ENCODE peak calls at places on chromosomes 3 and 15, in seven cellular contexts. One of them, this sample, is unnamed. For H3K4me1, the result is how much of the 10 kb centered on the place peaks cover.

GRCh38 chr3:105722943-105723556 is 145.8 kb downstream of the CBLB start:
- DNase-seq in neural progenitor cell: no peak
- DNase-seq in Peyer's patch: no peak
- DNase-seq in right lobe of liver: no peak
- DNase-seq in PC-3: no peak
- DNase-seq in adrenal gland: no peak
- DNase-seq in heart right ventricle: no peak
- DNase-seq in this sample: peak

GRCh38 chr3:76403556-76403955 is 618.2 kb upstream of the ZNF717 start:
- DNase-seq in neural progenitor cell: no peak
- DNase-seq in Peyer's patch: no peak
- DNase-seq in right lobe of liver: no peak
- DNase-seq in PC-3: peak
- DNase-seq in adrenal gland: no peak
- DNase-seq in heart right ventricle: no peak
- DNase-seq in this sample: no peak

GRCh38 chr3:32403663-32404062 is 12.0 kb downstream of the CMTM7 start:
- DNase-seq in neural progenitor cell: no peak
- DNase-seq in Peyer's patch: no peak
- DNase-seq in right lobe of liver: no peak
- DNase-seq in PC-3: no peak
- DNase-seq in adrenal gland: no peak
- DNase-seq in heart right ventricle: no peak
- DNase-seq in this sample: no peak

GRCh38 chr3:179961081-179962078 is 75.4 kb downstream of the PEX5L start:
- DNase-seq in neural progenitor cell: no peak
- DNase-seq in Peyer's patch: no peak
- DNase-seq in right lobe of liver: no peak
- DNase-seq in PC-3: no peak
- DNase-seq in adrenal gland: no peak
- DNase-seq in heart right ventricle: no peak
- DNase-seq in this sample: no peak

GRCh38 chr3:83011471-83011870 is 1250.0 kb upstream of the GBE1 start:
- DNase-seq in neural progenitor cell: no peak
- DNase-seq in Peyer's patch: no peak
- DNase-seq in right lobe of liver: no peak
- DNase-seq in PC-3: peak
- DNase-seq in adrenal gland: no peak
- DNase-seq in heart right ventricle: no peak
- DNase-seq in this sample: no peak

GRCh38 chr3:11808231-11808630 is 38.5 kb downstream of the TAMM41 start:
- DNase-seq in neural progenitor cell: no peak
- DNase-seq in Peyer's patch: no peak
- DNase-seq in right lobe of liver: no peak
- DNase-seq in PC-3: no peak
- DNase-seq in adrenal gland: no peak
- DNase-seq in heart right ventricle: no peak
- DNase-seq in this sample: no peak

GRCh38 chr3:53890726-53891499 is 746 bp downstream of the SELENOK start:
- DNase-seq in neural progenitor cell: peak
- DNase-seq in Peyer's patch: peak
- DNase-seq in right lobe of liver: no peak
- DNase-seq in PC-3: peak
- DNase-seq in adrenal gland: peak
- DNase-seq in heart right ventricle: no peak
- DNase-seq in this sample: peak

GRCh38 chr15:35757323-35757722 is 211.4 kb upstream of the DPH6 start:
- DNase-seq in neural progenitor cell: peak
- DNase-seq in Peyer's patch: no peak
- DNase-seq in right lobe of liver: no peak
- DNase-seq in PC-3: no peak
- DNase-seq in adrenal gland: no peak
- DNase-seq in heart right ventricle: no peak
- DNase-seq in this sample: no peak

GRCh38 chr3:100114413-100115030 is at the start of gene FILIP1L:
- DNase-seq in neural progenitor cell: no peak
- DNase-seq in Peyer's patch: no peak
- DNase-seq in right lobe of liver: no peak
- DNase-seq in PC-3: no peak
- DNase-seq in adrenal gland: no peak
- DNase-seq in heart right ventricle: peak
- DNase-seq in this sample: no peak

GRCh38 chr3:59775106-59775505 is 725.3 kb upstream of the CFAP20DC start:
- DNase-seq in neural progenitor cell: peak
- DNase-seq in Peyer's patch: no peak
- DNase-seq in right lobe of liver: no peak
- DNase-seq in PC-3: no peak
- DNase-seq in adrenal gland: no peak
- DNase-seq in heart right ventricle: no peak
- DNase-seq in this sample: no peak

GRCh38 chr15:91043190-91043874 is 20.9 kb upstream of the VPS33B start:
- DNase-seq in neural progenitor cell: no peak
- DNase-seq in Peyer's patch: no peak
- DNase-seq in right lobe of liver: no peak
- DNase-seq in PC-3: no peak
- DNase-seq in adrenal gland: no peak
- DNase-seq in heart right ventricle: no peak
- DNase-seq in this sample: no peak

GRCh38 chr3:190183121-190183520 is 62.4 kb upstream of the P3H2 start:
- DNase-seq in neural progenitor cell: peak
- DNase-seq in Peyer's patch: no peak
- DNase-seq in right lobe of liver: no peak
- DNase-seq in PC-3: peak
- DNase-seq in adrenal gland: no peak
- DNase-seq in heart right ventricle: peak
- DNase-seq in this sample: no peak

GRCh38 chr3:84885199-84885882 is 73.4 kb upstream of the CADM2 start:
- DNase-seq in neural progenitor cell: no peak
- DNase-seq in Peyer's patch: no peak
- DNase-seq in right lobe of liver: peak
- DNase-seq in PC-3: no peak
- DNase-seq in adrenal gland: no peak
- DNase-seq in heart right ventricle: no peak
- DNase-seq in this sample: no peak

GRCh38 chr3:184169896-184170875 is 4.5 kb upstream of the AP2M1 start:
- DNase-seq in neural progenitor cell: no peak
- DNase-seq in Peyer's patch: no peak
- DNase-seq in right lobe of liver: no peak
- DNase-seq in PC-3: no peak
- DNase-seq in adrenal gland: no peak
- DNase-seq in heart right ventricle: no peak
- DNase-seq in this sample: no peak
- H3K27ac ChIP-seq in neural progenitor cell: no peak
- H3K27ac ChIP-seq in Peyer's patch: no peak
- H3K27ac ChIP-seq in right lobe of liver: no peak
- H3K27ac ChIP-seq in PC-3: no peak
- H3K27ac ChIP-seq in adrenal gland: no peak
- H3K27ac ChIP-seq in heart right ventricle: no peak
- H3K27ac ChIP-seq in this sample: no peak

GRCh38 chr3:38020342-38020726 is 9.1 kb downstream of the PLCD1 start:
- DNase-seq in neural progenitor cell: no peak
- DNase-seq in Peyer's patch: no peak
- DNase-seq in right lobe of liver: no peak
- DNase-seq in PC-3: no peak
- DNase-seq in adrenal gland: no peak
- DNase-seq in heart right ventricle: peak
- DNase-seq in this sample: no peak

GRCh38 chr3:38021196-38021595 is 8.2 kb downstream of the PLCD1 start:
- DNase-seq in neural progenitor cell: no peak
- DNase-seq in Peyer's patch: no peak
- DNase-seq in right lobe of liver: no peak
- DNase-seq in PC-3: no peak
- DNase-seq in adrenal gland: no peak
- DNase-seq in heart right ventricle: no peak
- DNase-seq in this sample: no peak

GRCh38 chr3:38018296-38019266 is 10.9 kb downstream of the PLCD1 start:
- DNase-seq in neural progenitor cell: no peak
- DNase-seq in Peyer's patch: no peak
- DNase-seq in right lobe of liver: no peak
- DNase-seq in PC-3: no peak
- DNase-seq in adrenal gland: no peak
- DNase-seq in heart right ventricle: peak
- DNase-seq in this sample: no peak

GRCh38 chr3:38017445-38018295 is 11.8 kb downstream of the PLCD1 start:
- DNase-seq in neural progenitor cell: no peak
- DNase-seq in Peyer's patch: no peak
- DNase-seq in right lobe of liver: no peak
- DNase-seq in PC-3: no peak
- DNase-seq in adrenal gland: no peak
- DNase-seq in heart right ventricle: no peak
- DNase-seq in this sample: no peak

DNA sequence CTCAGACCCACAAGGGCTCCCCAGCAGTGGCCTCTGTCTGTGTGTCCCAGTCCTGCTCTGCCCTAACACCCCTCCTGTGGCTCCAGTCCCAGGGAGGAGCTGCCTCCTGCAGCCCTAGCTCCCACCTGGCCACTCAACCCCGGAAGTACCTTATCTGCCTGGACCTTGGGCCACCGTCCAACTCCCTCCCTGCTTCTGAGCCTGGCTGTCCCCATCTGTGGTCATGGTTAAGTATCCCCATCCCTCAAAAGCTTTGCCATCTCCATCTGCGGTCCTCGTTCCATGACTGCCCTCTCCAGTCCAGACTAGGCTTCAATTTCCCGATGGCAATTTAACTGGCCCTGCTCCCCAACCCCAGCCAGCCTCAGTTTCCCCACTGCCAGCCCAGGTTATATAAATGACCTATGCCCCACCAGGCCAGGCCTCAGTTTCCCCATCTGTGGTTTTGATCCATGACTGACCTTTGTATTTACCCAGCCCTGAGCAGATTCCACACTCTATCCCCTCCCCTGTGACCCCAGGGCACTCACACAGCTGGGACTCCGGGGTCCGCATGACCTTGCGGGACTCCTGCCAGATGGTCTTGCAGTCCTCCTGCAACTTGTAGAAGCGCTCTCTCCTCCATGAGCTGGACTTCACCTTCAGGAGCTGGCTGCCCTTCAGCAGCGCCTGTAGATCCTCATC is 9.6 kb downstream of the PLCD1 start:
- DNase-seq in neural progenitor cell: no peak
- DNase-seq in Peyer's patch: no peak
- DNase-seq in right lobe of liver: no peak
- DNase-seq in PC-3: no peak
- DNase-seq in adrenal gland: no peak
- DNase-seq in heart right ventricle: peak
- DNase-seq in this sample: peak
- H3K4me1 ChIP-seq in neural progenitor cell: under half
- H3K4me1 ChIP-seq in Peyer's patch: under half
- H3K4me1 ChIP-seq in right lobe of liver: under half
- H3K4me1 ChIP-seq in PC-3: under half
- H3K4me1 ChIP-seq in adrenal gland: under half
- H3K4me1 ChIP-seq in heart right ventricle: under half
- H3K4me1 ChIP-seq in this sample: under half

GRCh38 chr3:64266065-64266874 is 41.0 kb upstream of the PRICKLE2 start:
- DNase-seq in neural progenitor cell: no peak
- DNase-seq in Peyer's patch: peak
- DNase-seq in right lobe of liver: no peak
- DNase-seq in PC-3: peak
- DNase-seq in adrenal gland: peak
- DNase-seq in heart right ventricle: no peak
- DNase-seq in this sample: no peak

GRCh38 chr3:64268926-64269325 is 43.7 kb upstream of the PRICKLE2 start:
- DNase-seq in neural progenitor cell: no peak
- DNase-seq in Peyer's patch: no peak
- DNase-seq in right lobe of liver: peak
- DNase-seq in PC-3: no peak
- DNase-seq in adrenal gland: peak
- DNase-seq in heart right ventricle: peak
- DNase-seq in this sample: no peak

GRCh38 chr3:64267774-64268604 is 42.7 kb upstream of the PRICKLE2 start:
- DNase-seq in neural progenitor cell: peak
- DNase-seq in Peyer's patch: peak
- DNase-seq in right lobe of liver: peak
- DNase-seq in PC-3: no peak
- DNase-seq in adrenal gland: peak
- DNase-seq in heart right ventricle: peak
- DNase-seq in this sample: no peak

GRCh38 chr3:64264491-64265109 is 39.3 kb upstream of the PRICKLE2 start:
- DNase-seq in neural progenitor cell: no peak
- DNase-seq in Peyer's patch: no peak
- DNase-seq in right lobe of liver: no peak
- DNase-seq in PC-3: peak
- DNase-seq in adrenal gland: no peak
- DNase-seq in heart right ventricle: no peak
- DNase-seq in this sample: no peak

DNA sequence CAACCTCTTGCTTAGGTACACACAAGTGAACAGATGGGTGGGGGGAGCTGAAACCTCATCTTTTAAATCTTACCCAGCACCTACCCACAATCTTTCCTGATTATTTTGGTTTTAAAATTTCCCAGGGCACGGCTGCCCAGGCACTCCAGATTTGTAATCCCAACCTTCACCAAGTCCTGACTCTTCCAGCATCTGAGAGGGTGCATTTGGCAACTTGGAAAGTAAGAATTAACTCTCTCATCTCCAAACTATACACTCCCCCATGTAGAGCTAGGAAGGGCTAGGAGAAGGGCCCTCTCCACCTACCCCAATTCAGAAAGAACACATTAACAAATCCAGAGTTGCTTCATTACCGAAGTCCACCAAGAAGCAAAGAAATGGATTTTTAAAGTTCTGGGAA is 41.7 kb upstream of the PRICKLE2 start:
- DNase-seq in neural progenitor cell: no peak
- DNase-seq in Peyer's patch: no peak
- DNase-seq in right lobe of liver: no peak
- DNase-seq in PC-3: no peak
- DNase-seq in adrenal gland: no peak
- DNase-seq in heart right ventricle: no peak
- DNase-seq in this sample: no peak
- H3K4me3 ChIP-seq in neural progenitor cell: peak
- H3K4me3 ChIP-seq in Peyer's patch: peak
- H3K4me3 ChIP-seq in right lobe of liver: peak
- H3K4me3 ChIP-seq in PC-3: no peak
- H3K4me3 ChIP-seq in adrenal gland: no peak
- H3K4me3 ChIP-seq in heart right ventricle: peak
- H3K4me3 ChIP-seq in this sample: no peak

DNA sequence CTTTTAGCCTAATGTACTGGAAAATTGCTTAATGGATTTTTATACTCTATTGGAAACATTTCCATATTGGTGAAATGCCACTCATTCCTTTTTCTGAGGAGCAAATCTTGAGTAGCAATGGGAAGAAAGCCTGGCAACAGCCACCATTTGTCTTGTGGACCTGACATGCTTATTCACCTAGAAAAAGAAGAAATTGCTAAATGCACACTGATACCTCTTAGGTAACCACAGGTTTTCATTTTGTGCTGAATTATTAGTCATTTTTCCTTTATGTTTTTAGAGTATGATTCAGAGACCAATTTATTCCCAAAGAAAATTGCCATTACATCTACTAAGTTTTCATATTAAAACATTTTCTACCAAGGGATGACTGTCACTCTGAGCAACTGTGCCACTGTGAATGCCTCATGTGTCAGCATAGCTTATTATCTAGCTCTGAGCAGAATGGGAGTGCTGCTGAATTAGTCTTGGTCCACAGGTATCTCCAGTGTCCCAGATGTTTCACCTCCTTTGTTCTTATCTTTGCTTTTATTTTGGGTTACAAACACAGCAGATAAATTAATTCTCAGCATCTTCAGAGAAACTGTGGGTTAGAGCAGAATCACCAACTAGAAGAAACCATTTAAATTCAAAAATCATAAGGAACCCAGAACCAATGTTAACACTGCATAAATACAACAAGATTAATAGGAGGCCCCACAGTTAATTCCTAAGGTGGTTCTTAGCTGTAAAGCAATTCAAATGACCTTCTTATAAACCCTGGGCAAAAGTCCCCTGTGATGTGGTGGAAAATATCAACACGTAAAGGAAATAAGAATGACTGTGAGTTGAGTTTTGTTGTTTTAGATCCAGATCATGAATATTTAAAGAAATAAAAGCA is 8.7 kb upstream of the PXK start:
- DNase-seq in neural progenitor cell: no peak
- DNase-seq in Peyer's patch: no peak
- DNase-seq in right lobe of liver: no peak
- DNase-seq in PC-3: peak
- DNase-seq in adrenal gland: no peak
- DNase-seq in heart right ventricle: no peak
- DNase-seq in this sample: no peak
- H3K27ac ChIP-seq in neural progenitor cell: no peak
- H3K27ac ChIP-seq in Peyer's patch: no peak
- H3K27ac ChIP-seq in right lobe of liver: no peak
- H3K27ac ChIP-seq in PC-3: no peak
- H3K27ac ChIP-seq in adrenal gland: no peak
- H3K27ac ChIP-seq in heart right ventricle: no peak
- H3K27ac ChIP-seq in this sample: no peak

This sample was measured in small intestine.